ENCODE peak calls at places on chromosome 21, in eight cellular contexts. One of them, this sample, is unnamed.

GRCh38 chr21:36385909-36386642 is 884 bp downstream of the CHAF1B start:
- DNase-seq in HCT116: no peak
- DNase-seq in fibroblast of lung: no peak
- DNase-seq in CD8-positive, alpha-beta memory T cell: no peak
- DNase-seq in choroid plexus epithelial cell: peak; percentile 13
- DNase-seq in epithelial cell of esophagus: peak; percentile 20
- DNase-seq in GM23338: peak; percentile 7
- DNase-seq in right cardiac atrium: no peak
- DNase-seq in this sample: no peak

GRCh38 chr21:34782666-34783365 is 114.0 kb downstream of the CLIC6 start:
- DNase-seq in HCT116: no peak
- DNase-seq in fibroblast of lung: no peak
- DNase-seq in CD8-positive, alpha-beta memory T cell: no peak
- DNase-seq in choroid plexus epithelial cell: no peak
- DNase-seq in epithelial cell of esophagus: peak; percentile 34
- DNase-seq in GM23338: no peak
- DNase-seq in right cardiac atrium: no peak
- DNase-seq in this sample: no peak

GRCh38 chr21:35467536-35467935 is 418.4 kb upstream of the RUNX1 start:
- DNase-seq in HCT116: no peak
- DNase-seq in fibroblast of lung: peak; percentile 60
- DNase-seq in CD8-positive, alpha-beta memory T cell: no peak
- DNase-seq in choroid plexus epithelial cell: peak; percentile 22
- DNase-seq in epithelial cell of esophagus: no peak
- DNase-seq in GM23338: no peak
- DNase-seq in right cardiac atrium: no peak
- DNase-seq in this sample: no peak

GRCh38 chr21:38733973-38734546 is 71.7 kb upstream of the ETS2 start:
- DNase-seq in HCT116: peak; percentile 36
- DNase-seq in fibroblast of lung: peak; percentile 66
- DNase-seq in CD8-positive, alpha-beta memory T cell: peak; percentile 74
- DNase-seq in choroid plexus epithelial cell: peak; percentile 87
- DNase-seq in epithelial cell of esophagus: peak; percentile 59
- DNase-seq in GM23338: peak; percentile 90
- DNase-seq in right cardiac atrium: peak; percentile 97
- DNase-seq in this sample: peak; percentile 79

GRCh38 chr21:28928578-28929124 is 64.0 kb downstream of the LTN1 start:
- DNase-seq in HCT116: no peak
- DNase-seq in fibroblast of lung: no peak
- DNase-seq in CD8-positive, alpha-beta memory T cell: no peak
- DNase-seq in choroid plexus epithelial cell: no peak
- DNase-seq in epithelial cell of esophagus: no peak
- DNase-seq in GM23338: no peak
- DNase-seq in right cardiac atrium: no peak
- DNase-seq in this sample: peak; percentile 6

GRCh38 chr21:39564200-39564599 is 48.5 kb upstream of the B3GALT5 start:
- DNase-seq in HCT116: no peak
- DNase-seq in fibroblast of lung: no peak
- DNase-seq in CD8-positive, alpha-beta memory T cell: no peak
- DNase-seq in choroid plexus epithelial cell: no peak
- DNase-seq in epithelial cell of esophagus: no peak
- DNase-seq in GM23338: no peak
- DNase-seq in right cardiac atrium: peak; percentile 60
- DNase-seq in this sample: no peak

GRCh38 chr21:17732306-17732705 is 86.8 kb downstream of the C21orf91 start:
- DNase-seq in HCT116: no peak
- DNase-seq in fibroblast of lung: peak; percentile 30
- DNase-seq in CD8-positive, alpha-beta memory T cell: no peak
- DNase-seq in choroid plexus epithelial cell: peak; percentile 73
- DNase-seq in epithelial cell of esophagus: peak; percentile 30
- DNase-seq in GM23338: no peak
- DNase-seq in right cardiac atrium: no peak
- DNase-seq in this sample: peak; percentile 87

GRCh38 chr21:38349111-38349746 is 92.4 kb downstream of the KCNJ15 start:
- DNase-seq in HCT116: no peak
- DNase-seq in fibroblast of lung: peak; percentile 99
- DNase-seq in CD8-positive, alpha-beta memory T cell: no peak
- DNase-seq in choroid plexus epithelial cell: peak; percentile 87
- DNase-seq in epithelial cell of esophagus: no peak
- DNase-seq in GM23338: no peak
- DNase-seq in right cardiac atrium: no peak
- DNase-seq in this sample: no peak

GRCh38 chr21:39648879-39649278 is 36.1 kb downstream of the B3GALT5 start:
- DNase-seq in HCT116: no peak
- DNase-seq in fibroblast of lung: no peak
- DNase-seq in CD8-positive, alpha-beta memory T cell: no peak
- DNase-seq in choroid plexus epithelial cell: no peak
- DNase-seq in epithelial cell of esophagus: no peak
- DNase-seq in GM23338: no peak
- DNase-seq in right cardiac atrium: no peak
- DNase-seq in this sample: no peak

GRCh38 chr21:31974454-31974985 is 101.7 kb downstream of the HUNK start:
- DNase-seq in HCT116: no peak
- DNase-seq in fibroblast of lung: no peak
- DNase-seq in CD8-positive, alpha-beta memory T cell: peak; percentile 54
- DNase-seq in choroid plexus epithelial cell: no peak
- DNase-seq in epithelial cell of esophagus: no peak
- DNase-seq in GM23338: peak; percentile 36
- DNase-seq in right cardiac atrium: no peak
- DNase-seq in this sample: no peak

GRCh38 chr21:38434913-38435533 is 63.3 kb downstream of the ERG start:
- DNase-seq in HCT116: no peak
- DNase-seq in fibroblast of lung: peak; percentile 87
- DNase-seq in CD8-positive, alpha-beta memory T cell: no peak
- DNase-seq in choroid plexus epithelial cell: peak; percentile 81
- DNase-seq in epithelial cell of esophagus: peak; percentile 60
- DNase-seq in GM23338: no peak
- DNase-seq in right cardiac atrium: no peak
- DNase-seq in this sample: peak; percentile 9

GRCh38 chr21:34126269-34126668 is 52.9 kb downstream of the MRPS6 start:
- DNase-seq in HCT116: no peak
- DNase-seq in fibroblast of lung: peak; percentile 66
- DNase-seq in CD8-positive, alpha-beta memory T cell: no peak
- DNase-seq in choroid plexus epithelial cell: peak; percentile 47
- DNase-seq in epithelial cell of esophagus: peak; percentile 87
- DNase-seq in GM23338: peak; percentile 41
- DNase-seq in right cardiac atrium: no peak
- DNase-seq in this sample: peak; percentile 12

GRCh38 chr21:32382108-32382601 is 10.7 kb downstream of the URB1 start:
- DNase-seq in HCT116: no peak
- DNase-seq in fibroblast of lung: peak; percentile 92
- DNase-seq in CD8-positive, alpha-beta memory T cell: no peak
- DNase-seq in choroid plexus epithelial cell: peak; percentile 71
- DNase-seq in epithelial cell of esophagus: peak; percentile 65
- DNase-seq in GM23338: no peak
- DNase-seq in right cardiac atrium: no peak
- DNase-seq in this sample: no peak

GRCh38 chr21:37878946-37879660 is 37.2 kb downstream of the KCNJ6 start:
- DNase-seq in HCT116: no peak
- DNase-seq in fibroblast of lung: peak; percentile 95
- DNase-seq in CD8-positive, alpha-beta memory T cell: no peak
- DNase-seq in choroid plexus epithelial cell: peak; percentile 95
- DNase-seq in epithelial cell of esophagus: peak; percentile 99
- DNase-seq in GM23338: no peak
- DNase-seq in right cardiac atrium: no peak
- DNase-seq in this sample: peak; percentile 17

GRCh38 chr21:17195965-17196364 is 316.9 kb upstream of the CXADR start:
- DNase-seq in HCT116: no peak
- DNase-seq in fibroblast of lung: no peak
- DNase-seq in CD8-positive, alpha-beta memory T cell: no peak
- DNase-seq in choroid plexus epithelial cell: no peak
- DNase-seq in epithelial cell of esophagus: no peak
- DNase-seq in GM23338: no peak
- DNase-seq in right cardiac atrium: no peak
- DNase-seq in this sample: no peak

GRCh38 chr21:37153193-37153934 is 80.3 kb downstream of the TTC3 start:
- DNase-seq in HCT116: no peak
- DNase-seq in fibroblast of lung: peak; percentile 75
- DNase-seq in CD8-positive, alpha-beta memory T cell: no peak
- DNase-seq in choroid plexus epithelial cell: peak; percentile 87
- DNase-seq in epithelial cell of esophagus: peak; percentile 53
- DNase-seq in GM23338: no peak
- DNase-seq in right cardiac atrium: peak; percentile 37
- DNase-seq in this sample: no peak

GRCh38 chr21:16071082-16071481 is 341.3 kb downstream of the USP25 start:
- DNase-seq in HCT116: no peak
- DNase-seq in fibroblast of lung: peak; percentile 94
- DNase-seq in CD8-positive, alpha-beta memory T cell: no peak
- DNase-seq in choroid plexus epithelial cell: peak; percentile 46
- DNase-seq in epithelial cell of esophagus: no peak
- DNase-seq in GM23338: peak; percentile 21
- DNase-seq in right cardiac atrium: peak; percentile 53
- DNase-seq in this sample: peak; percentile 39

GRCh38 chr21:16072176-16072575 is 342.4 kb downstream of the USP25 start:
- DNase-seq in HCT116: no peak
- DNase-seq in fibroblast of lung: no peak
- DNase-seq in CD8-positive, alpha-beta memory T cell: no peak
- DNase-seq in choroid plexus epithelial cell: no peak
- DNase-seq in epithelial cell of esophagus: no peak
- DNase-seq in GM23338: no peak
- DNase-seq in right cardiac atrium: no peak
- DNase-seq in this sample: no peak

GRCh38 chr21:16072692-16073091 is 342.9 kb downstream of the USP25 start:
- DNase-seq in HCT116: no peak
- DNase-seq in fibroblast of lung: peak; percentile 98
- DNase-seq in CD8-positive, alpha-beta memory T cell: no peak
- DNase-seq in choroid plexus epithelial cell: peak; percentile 75
- DNase-seq in epithelial cell of esophagus: no peak
- DNase-seq in GM23338: no peak
- DNase-seq in right cardiac atrium: no peak
- DNase-seq in this sample: no peak

GRCh38 chr21:16070207-16070651 is 340.4 kb downstream of the USP25 start:
- DNase-seq in HCT116: no peak
- DNase-seq in fibroblast of lung: peak; percentile 85
- DNase-seq in CD8-positive, alpha-beta memory T cell: no peak
- DNase-seq in choroid plexus epithelial cell: no peak
- DNase-seq in epithelial cell of esophagus: no peak
- DNase-seq in GM23338: no peak
- DNase-seq in right cardiac atrium: no peak
- DNase-seq in this sample: no peak

GRCh38 chr21:16071761-16072160 is 342.0 kb downstream of the USP25 start:
- DNase-seq in HCT116: no peak
- DNase-seq in fibroblast of lung: peak; percentile 14
- DNase-seq in CD8-positive, alpha-beta memory T cell: no peak
- DNase-seq in choroid plexus epithelial cell: no peak
- DNase-seq in epithelial cell of esophagus: no peak
- DNase-seq in GM23338: no peak
- DNase-seq in right cardiac atrium: no peak
- DNase-seq in this sample: no peak
- H3K4me3 ChIP-seq in HCT116: no peak overlapping the region
- H3K4me3 ChIP-seq in fibroblast of lung: no peak overlapping the region
- H3K4me3 ChIP-seq in CD8-positive, alpha-beta memory T cell: no peak overlapping the region
- H3K4me3 ChIP-seq in choroid plexus epithelial cell: no peak overlapping the region
- H3K4me3 ChIP-seq in epithelial cell of esophagus: no peak overlapping the region
- H3K4me3 ChIP-seq in GM23338: no peak overlapping the region
- H3K4me3 ChIP-seq in right cardiac atrium: no peak overlapping the region
- H3K4me3 ChIP-seq in this sample: no peak overlapping the region

DNA sequence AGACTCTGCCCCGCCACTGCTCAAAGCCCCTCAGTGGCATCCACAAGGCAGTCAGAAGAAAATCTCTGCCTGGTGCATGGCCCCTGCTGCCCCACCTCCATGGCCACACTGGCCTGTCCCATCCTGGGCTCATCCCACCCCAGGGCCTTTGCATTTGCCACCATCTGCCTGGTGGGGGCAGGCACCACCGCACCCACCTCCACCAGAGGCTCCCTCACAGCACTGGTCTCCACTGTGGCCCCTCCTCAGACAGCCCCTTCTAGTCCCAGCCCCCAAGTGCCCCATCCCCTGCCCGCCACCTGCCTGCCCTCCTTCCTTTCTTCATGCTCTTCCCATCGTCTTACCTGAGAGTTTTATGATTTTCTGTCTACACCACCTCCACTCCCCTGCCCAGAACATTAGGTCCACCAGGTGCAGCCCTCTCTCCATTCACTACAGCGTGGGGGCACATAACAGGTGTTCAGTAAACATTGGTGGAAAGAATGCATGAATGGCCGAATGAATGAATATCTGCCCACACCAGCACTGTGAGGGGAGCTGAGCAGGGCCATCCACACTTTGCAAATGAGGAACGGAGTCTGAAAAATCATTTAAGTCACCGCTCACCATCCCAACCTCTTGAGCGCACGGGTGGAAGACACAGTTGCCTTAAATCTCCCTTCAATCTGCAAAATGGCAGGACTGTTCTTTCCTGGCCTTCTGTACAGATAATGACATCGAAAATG is 2.1 kb downstream of the PRDM15 start:
- DNase-seq in HCT116: no peak
- DNase-seq in fibroblast of lung: no peak
- DNase-seq in CD8-positive, alpha-beta memory T cell: no peak
- DNase-seq in choroid plexus epithelial cell: no peak
- DNase-seq in epithelial cell of esophagus: no peak
- DNase-seq in GM23338: no peak
- DNase-seq in right cardiac atrium: no peak
- DNase-seq in this sample: no peak
- H3K4me3 ChIP-seq in HCT116: peak overlapping the region; percentile 70
- H3K4me3 ChIP-seq in fibroblast of lung: peak overlapping the region; percentile 89
- H3K4me3 ChIP-seq in CD8-positive, alpha-beta memory T cell: no peak overlapping the region
- H3K4me3 ChIP-seq in choroid plexus epithelial cell: peak overlapping the region; percentile 78
- H3K4me3 ChIP-seq in epithelial cell of esophagus: no peak overlapping the region
- H3K4me3 ChIP-seq in GM23338: no peak overlapping the region
- H3K4me3 ChIP-seq in right cardiac atrium: no peak overlapping the region
- H3K4me3 ChIP-seq in this sample: no peak overlapping the region

DNA sequence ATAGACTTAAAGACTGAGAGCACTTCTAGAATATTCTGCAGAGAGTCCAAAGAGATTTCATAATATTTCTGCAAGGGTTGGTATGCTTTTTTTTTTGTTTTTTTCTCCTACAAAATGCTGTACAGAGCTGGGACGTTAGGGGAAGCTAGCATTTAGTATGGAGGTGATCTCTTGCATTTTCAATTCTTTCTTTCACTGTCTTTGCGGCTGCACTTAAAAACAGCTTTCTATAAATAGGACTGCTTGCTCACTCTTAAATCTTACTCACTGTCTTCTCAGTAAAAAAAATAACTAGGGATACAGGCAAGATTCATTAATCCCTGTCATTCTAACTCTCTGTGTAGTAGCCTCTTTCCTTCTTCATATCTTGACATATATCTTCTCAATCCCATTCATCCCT is 7.4 kb downstream of the DSCAM start:
- DNase-seq in HCT116: no peak
- DNase-seq in fibroblast of lung: peak; percentile 42
- DNase-seq in CD8-positive, alpha-beta memory T cell: no peak
- DNase-seq in choroid plexus epithelial cell: no peak
- DNase-seq in epithelial cell of esophagus: no peak
- DNase-seq in GM23338: no peak
- DNase-seq in right cardiac atrium: no peak
- DNase-seq in this sample: no peak
- H3K4me3 ChIP-seq in HCT116: no peak overlapping the region
- H3K4me3 ChIP-seq in fibroblast of lung: no peak overlapping the region
- H3K4me3 ChIP-seq in CD8-positive, alpha-beta memory T cell: no peak overlapping the region
- H3K4me3 ChIP-seq in choroid plexus epithelial cell: no peak overlapping the region
- H3K4me3 ChIP-seq in epithelial cell of esophagus: no peak overlapping the region
- H3K4me3 ChIP-seq in GM23338: no peak overlapping the region
- H3K4me3 ChIP-seq in right cardiac atrium: no peak overlapping the region
- H3K4me3 ChIP-seq in this sample: no peak overlapping the region

DNA sequence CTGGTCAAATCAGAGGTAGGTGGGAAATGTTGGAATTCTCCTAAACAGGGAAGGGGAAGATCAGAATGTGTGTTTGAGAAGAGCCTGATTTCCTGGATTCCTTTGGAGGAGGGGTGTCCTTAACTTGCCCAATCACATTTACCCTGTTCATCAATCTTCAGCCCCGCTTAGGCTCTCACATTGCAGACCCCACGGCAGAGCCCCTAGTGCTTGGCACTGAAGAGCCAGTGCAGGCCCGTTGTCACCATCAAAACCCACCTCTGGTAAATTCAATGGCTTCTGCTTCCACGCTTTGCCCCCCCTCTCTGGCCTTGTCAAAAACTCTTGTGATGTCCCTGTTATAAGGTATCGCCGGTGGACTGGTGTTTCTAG is 2.3 kb downstream of the AGPAT3 start:
- DNase-seq in HCT116: no peak
- DNase-seq in fibroblast of lung: no peak
- DNase-seq in CD8-positive, alpha-beta memory T cell: no peak
- DNase-seq in choroid plexus epithelial cell: no peak
- DNase-seq in epithelial cell of esophagus: no peak
- DNase-seq in GM23338: peak; percentile 27
- DNase-seq in right cardiac atrium: no peak
- DNase-seq in this sample: no peak
- H3K4me3 ChIP-seq in HCT116: no peak overlapping the region
- H3K4me3 ChIP-seq in fibroblast of lung: peak overlapping the region; percentile 71
- H3K4me3 ChIP-seq in CD8-positive, alpha-beta memory T cell: peak overlapping the region; percentile 70
- H3K4me3 ChIP-seq in choroid plexus epithelial cell: no peak overlapping the region
- H3K4me3 ChIP-seq in epithelial cell of esophagus: peak overlapping the region; percentile 58
- H3K4me3 ChIP-seq in GM23338: no peak overlapping the region
- H3K4me3 ChIP-seq in right cardiac atrium: no peak overlapping the region
- H3K4me3 ChIP-seq in this sample: no peak overlapping the region

This sample was measured in SJCRH30.